ENCODE peak calls at places on chromosomes 6 and 20, in four cellular contexts. F is C1 segment of cervical spinal cord; Q is stimulated activated CD4-positive, alpha-beta T cell treated with anti-CD3 and anti-CD28 coated beads, Interleukin-1b, Interleukin-23, amount 100 ng/mL, for 24 hours; B is Ammon's horn. V is an unnamed sample.

GRCh38 chr6:4466260-4466659 is 309.9 kb upstream of the CDYL start:
- DNase-seq in Q (no peak), F (no peak), B (peak), V (no peak)

GRCh38 chr6:39189915-39190544 is 39.2 kb downstream of the KCNK5 start:
- DNase-seq in F (no peak), B (peak), Q (no peak), V (no peak)

GRCh38 chr20:44027686-44028340 is 113.2 kb downstream of the TOX2 start:
- DNase-seq in B (no peak), F (no peak), Q (no peak), V (no peak)

GRCh38 chr6:130513770-130514169 is 148.0 kb downstream of the TMEM200A start:
- DNase-seq in F (no peak), Q (no peak), B (no peak), V (peak)

GRCh38 chr6:142055219-142055618 is 77.5 kb upstream of the GJE1 start:
- DNase-seq in Q (no peak), B (no peak), F (no peak), V (no peak)

GRCh38 chr6:158468666-158469065 is 91.2 kb upstream of the TMEM181 start:
- DNase-seq in F (no peak), Q (no peak), B (no peak), V (no peak)

GRCh38 chr20:43959079-43959919 is 44.6 kb downstream of the TOX2 start:
- DNase-seq in B (no peak), Q (no peak), F (no peak), V (no peak)

GRCh38 chr20:35776513-35777101 is 4.8 kb downstream of the PHF20 start:
- DNase-seq in B (peak), Q (no peak), F (no peak), V (no peak)